ENCODE peak calls at places on chromosomes 3 and 15, in four cellular contexts. W is HepG2, F is GM12878, N is H1. O is an unnamed sample.

GRCh38 chr3:82157952-82158351 is 396.5 kb upstream of the GBE1 start:
- DNase-seq in W (no peak), F (no peak), N (no peak), O (no peak)

GRCh38 chr15:73873889-73874511 is 636 bp downstream of the TBC1D21 start:
- DNase-seq in W (peak), F (no peak), N (no peak), O (peak)

GRCh38 chr15:40957581-40958051 is 4.3 kb downstream of the CHAC1 start:
- DNase-seq in W (no peak), F (no peak), N (no peak), O (no peak)

GRCh38 chr15:64464271-64465005 is 4.1 kb downstream of the ZNF609 start:
- DNase-seq in W (no peak), F (no peak), N (no peak), O (no peak)

GRCh38 chr15:33104276-33104675 is 90.2 kb downstream of the FMN1 start:
- DNase-seq in W (no peak), F (no peak), N (no peak), O (no peak)

GRCh38 chr15:63203451-63204090 is 14.2 kb downstream of the RAB8B start:
- DNase-seq in W (no peak), F (no peak), N (no peak), O (no peak)

GRCh38 chr15:63010920-63011693 is 31.4 kb upstream of the TPM1 start:
- DNase-seq in W (peak), F (no peak), N (no peak), O (no peak)

GRCh38 chr3:23159929-23160328 is 43.2 kb upstream of the UBE2E2 start:
- DNase-seq in W (no peak), F (no peak), N (no peak), O (no peak)

GRCh38 chr15:69893863-69894262 is 203.9 kb downstream of the TLE3 start:
- DNase-seq in W (no peak), F (no peak), N (no peak), O (peak)

GRCh38 chr3:14532691-14533456 is 7.3 kb downstream of the GRIP2 start:
- DNase-seq in W (peak), F (no peak), N (peak), O (no peak)

GRCh38 chr15:37682304-37682703 is 252.1 kb upstream of the TMCO5A start:
- DNase-seq in W (peak), F (no peak), N (no peak), O (no peak)

GRCh38 chr15:65423977-65424679 is 1.4 kb upstream of the IGDCC4 start:
- DNase-seq in W (no peak), F (no peak), N (no peak), O (no peak)

GRCh38 chr3:133962879-133963278 is 66.8 kb downstream of the SLCO2A1 start:
- DNase-seq in W (no peak), F (no peak), N (no peak), O (no peak)

GRCh38 chr15:38826880-38827279 is 262.3 kb upstream of the RASGRP1 start:
- DNase-seq in W (no peak), F (no peak), N (no peak), O (no peak)

GRCh38 chr3:173745952-173746682 is 348.6 kb downstream of the NLGN1 start:
- DNase-seq in W (no peak), F (no peak), N (no peak), O (no peak)

GRCh38 chr3:154176036-154176435 is 54.8 kb downstream of the ARHGEF26 start:
- DNase-seq in W (no peak), F (no peak), N (no peak), O (no peak)

DNA sequence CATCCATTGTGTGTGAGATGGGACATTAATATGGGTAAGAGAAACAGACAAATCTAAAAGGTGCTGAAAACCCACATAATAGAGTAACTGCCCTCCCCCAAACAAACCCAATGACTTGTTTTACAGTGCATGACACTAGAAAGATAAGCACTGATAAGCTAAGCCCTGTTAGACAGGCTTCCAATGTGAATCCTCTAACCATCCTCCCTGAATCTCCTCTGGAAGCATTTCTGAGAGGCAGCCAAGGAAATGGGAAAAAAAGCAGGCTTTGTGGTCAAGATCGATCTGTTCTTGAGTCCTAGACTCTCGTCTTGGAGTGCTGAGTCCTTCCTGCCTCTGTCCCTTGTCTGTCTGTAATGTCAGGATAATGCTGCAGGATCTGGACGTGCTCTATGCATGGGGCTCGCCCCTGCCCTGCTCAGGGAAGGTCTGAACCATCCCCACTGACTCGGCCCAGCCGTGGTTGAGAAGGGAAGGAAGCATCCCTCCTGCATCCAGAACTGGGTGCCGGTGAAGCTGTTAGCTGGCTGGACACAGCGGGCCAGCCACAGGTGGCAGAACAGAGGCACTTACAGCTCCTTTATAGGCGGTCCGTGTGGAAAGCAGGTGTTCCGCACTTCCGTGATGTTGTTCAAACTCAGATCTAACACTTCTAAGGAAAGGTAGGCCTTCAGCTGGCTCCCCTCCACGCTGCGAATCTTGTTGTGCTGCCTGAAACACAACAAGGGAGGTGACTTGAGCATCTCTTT is 84.1 kb downstream of the LRIG1 start:
- DNase-seq in W (no peak), F (no peak), N (no peak), O (no peak)
- TF ChIP-seq SUZ12 in W (no peak), F (no peak), N (no peak), O (no peak)

GRCh38 chr3:124492824-124493223 is 237.4 kb upstream of the UMPS start:
- DNase-seq in W (peak), F (no peak), N (peak), O (peak)
- TF ChIP-seq SP1 in W (no peak), F (no peak), N (no peak), O (no peak)

GRCh38 chr3:124395165-124395564 is 335.1 kb upstream of the UMPS start:
- DNase-seq in W (no peak), F (no peak), N (no peak), O (no peak)
- TF ChIP-seq SUZ12 in W (no peak), F (no peak), N (no peak), O (no peak)

DNA sequence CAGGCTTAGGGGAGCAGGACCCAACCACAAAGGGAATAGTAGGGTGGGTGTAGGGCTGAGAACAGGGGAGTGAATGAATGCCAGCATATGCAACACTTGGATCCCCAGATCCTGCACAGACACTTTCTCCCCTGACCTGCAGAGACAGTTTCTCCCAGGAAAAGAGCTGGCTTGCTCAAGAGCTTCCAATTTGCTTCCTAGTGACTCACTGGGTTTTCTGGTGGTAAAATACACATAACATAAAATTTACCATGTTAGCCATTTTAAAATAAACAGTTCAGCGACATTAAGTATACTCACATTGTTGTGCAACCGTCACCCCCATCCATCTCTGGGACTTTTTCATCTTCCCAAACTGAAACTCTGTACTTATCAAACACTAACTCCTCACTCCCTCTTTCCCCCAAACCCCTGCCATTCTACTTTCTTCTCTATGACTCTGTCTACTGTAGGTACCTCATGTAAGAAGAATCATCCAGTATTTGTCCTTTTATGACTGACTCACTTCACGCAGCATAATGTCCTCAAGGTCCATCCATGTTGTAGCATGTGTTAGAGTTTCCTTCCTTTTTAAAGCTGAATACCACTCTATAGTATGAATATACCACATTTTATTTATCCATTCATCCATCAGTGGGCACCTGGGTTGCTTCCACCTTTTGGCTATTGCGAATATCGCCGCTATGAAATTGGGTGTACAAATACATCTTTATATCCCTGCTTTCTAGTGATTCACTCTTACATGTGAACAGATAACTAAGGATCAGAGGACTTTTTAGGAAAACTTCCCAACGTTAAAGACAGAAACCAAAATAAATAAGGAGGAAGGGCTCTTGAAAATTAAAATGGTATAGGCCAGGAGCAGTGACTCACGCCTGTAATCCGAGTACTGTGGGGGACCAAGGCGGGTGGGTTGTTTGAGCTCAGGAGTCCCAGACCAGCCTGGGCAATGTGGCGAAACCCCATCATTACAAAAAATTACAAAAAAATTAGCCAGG is 95.6 kb upstream of the TJP1 start:
- DNase-seq in W (no peak), F (no peak), N (no peak), O (no peak)
- TF ChIP-seq SP1 in W (no peak), F (no peak), N (no peak), O (no peak)

GRCh38 chr15:25548600-25548999 is 109.8 kb upstream of the UBE3A start:
- DNase-seq in W (no peak), F (no peak), N (no peak), O (no peak)
- TF ChIP-seq SUZ12 in W (no peak), F (no peak), N (no peak), O (no peak)